ENCODE peak calls at places on chromosomes 2 and 18, in four cellular contexts. G is K562, S is HepG2, M is HEK293T. N is an unnamed sample.

GRCh38 chr2:118723394-118723793 is 124.1 kb downstream of the EN1 start:
- DNase-seq in G (no peak), S (no peak), M (no peak), N (no peak)

GRCh38 chr2:179622122-179622521 is 239.3 kb downstream of the ZNF385B start:
- DNase-seq in S (no peak), M (no peak), G (no peak), N (no peak)

GRCh38 chr18:6855767-6856166 is 126.3 kb downstream of the ARHGAP28 start:
- DNase-seq in M (no peak), S (no peak), G (no peak), N (no peak)

GRCh38 chr2:45675130-45675812 is 23.8 kb downstream of the PRKCE start:
- DNase-seq in S (no peak), M (no peak), G (no peak), N (no peak)

GRCh38 chr2:64348386-64349142 is 105.4 kb upstream of the LGALSL start:
- DNase-seq in M (no peak), S (no peak), G (no peak), N (no peak)

GRCh38 chr2:26352892-26353291 is 6.3 kb upstream of the ADGRF3 start:
- DNase-seq in M (no peak), G (no peak), S (no peak), N (no peak)

GRCh38 chr2:68762665-68763064 is 28.1 kb downstream of the ARHGAP25 start:
- DNase-seq in M (no peak), G (no peak), S (no peak), N (no peak)

GRCh38 chr2:38661306-38661705 is 4.6 kb upstream of the GALM start:
- DNase-seq in M (no peak), S (no peak), G (no peak), N (no peak)

GRCh38 chr18:46623541-46623940 is 33.5 kb downstream of the LOXHD1 start:
- DNase-seq in S (no peak), G (no peak), M (no peak), N (no peak)
- TF ChIP-seq ELF4 in S (no peak), G (no peak), M (no peak), N (no peak)

GRCh38 chr18:46034230-46034629 is 37.8 kb downstream of the PSTPIP2 start:
- DNase-seq in M (no peak), S (no peak), G (no peak), N (no peak)
- TF ChIP-seq ELF4 in M (no peak), S (no peak), G (no peak), N (no peak)

GRCh38 chr2:235106874-235107639 is 155.2 kb downstream of the SH3BP4 start:
- DNase-seq in S (peak), G (peak), M (peak), N (peak)
- TF ChIP-seq ELF4 in S (no peak), G (no peak), M (no peak), N (no peak)

GRCh38 chr2:238698451-238699306 is 149.2 kb upstream of the TWIST2 start:
- DNase-seq in M (no peak), S (no peak), G (no peak), N (no peak)

GRCh38 chr2:238700506-238701050 is 147.3 kb upstream of the TWIST2 start:
- DNase-seq in G (no peak), S (no peak), M (no peak), N (no peak)

GRCh38 chr2:238701066-238701906 is 146.6 kb upstream of the TWIST2 start:
- DNase-seq in G (no peak), S (no peak), M (no peak), N (no peak)

GRCh38 chr2:238700122-238700457 is 147.8 kb upstream of the TWIST2 start:
- DNase-seq in G (no peak), M (no peak), S (no peak), N (no peak)

GRCh38 chr2:238699307-238700121 is 148.4 kb upstream of the TWIST2 start:
- DNase-seq in G (no peak), M (no peak), S (no peak), N (no peak)
- TF ChIP-seq ELF4 in G (no peak), M (no peak), S (no peak), N (no peak)